ENCODE peak calls at places on chromosome 20, in five cellular contexts. One of them, this sample, is unnamed.

GRCh38 chr20:47682916-47683315 is 102.4 kb downstream of the SULF2 start:
- DNase-seq in NCI-H1417: no peak
- DNase-seq in left cardiac atrium: no peak
- DNase-seq in stimulated activated CD4-positive, alpha-beta T cell treated with anti-CD3 and anti-CD28 coated beads, Interleukin-12 subunit alpha, Interleukin-12 subunit beta, amount 100 ng/mL, for 4 hours: no peak
- DNase-seq in GM20000: no peak
- DNase-seq in this sample: no peak

GRCh38 chr20:61954276-61955021 is 111.2 kb downstream of the TAF4 start:
- DNase-seq in NCI-H1417: peak; percentile 70
- DNase-seq in left cardiac atrium: peak; percentile 17
- DNase-seq in stimulated activated CD4-positive, alpha-beta T cell treated with anti-CD3 and anti-CD28 coated beads, Interleukin-12 subunit alpha, Interleukin-12 subunit beta, amount 100 ng/mL, for 4 hours: no peak
- DNase-seq in GM20000: no peak
- DNase-seq in this sample: no peak

GRCh38 chr20:48668451-48668946 is 159.3 kb downstream of the PREX1 start:
- DNase-seq in NCI-H1417: no peak
- DNase-seq in left cardiac atrium: no peak
- DNase-seq in stimulated activated CD4-positive, alpha-beta T cell treated with anti-CD3 and anti-CD28 coated beads, Interleukin-12 subunit alpha, Interleukin-12 subunit beta, amount 100 ng/mL, for 4 hours: no peak
- DNase-seq in GM20000: no peak
- DNase-seq in this sample: no peak

GRCh38 chr20:469746-470490 is 7.6 kb upstream of the TBC1D20 start:
- DNase-seq in NCI-H1417: no peak
- DNase-seq in left cardiac atrium: no peak
- DNase-seq in stimulated activated CD4-positive, alpha-beta T cell treated with anti-CD3 and anti-CD28 coated beads, Interleukin-12 subunit alpha, Interleukin-12 subunit beta, amount 100 ng/mL, for 4 hours: no peak
- DNase-seq in GM20000: no peak
- DNase-seq in this sample: no peak

GRCh38 chr20:59163641-59164530 is at the start of gene ZNF831:
- DNase-seq in NCI-H1417: no peak
- DNase-seq in left cardiac atrium: no peak
- DNase-seq in stimulated activated CD4-positive, alpha-beta T cell treated with anti-CD3 and anti-CD28 coated beads, Interleukin-12 subunit alpha, Interleukin-12 subunit beta, amount 100 ng/mL, for 4 hours: no peak
- DNase-seq in GM20000: no peak
- DNase-seq in this sample: no peak

GRCh38 chr20:36092424-36093024 is 62.0 kb upstream of the EPB41L1 start:
- DNase-seq in NCI-H1417: peak; percentile 82
- DNase-seq in left cardiac atrium: peak; percentile 51
- DNase-seq in stimulated activated CD4-positive, alpha-beta T cell treated with anti-CD3 and anti-CD28 coated beads, Interleukin-12 subunit alpha, Interleukin-12 subunit beta, amount 100 ng/mL, for 4 hours: peak; percentile 15
- DNase-seq in GM20000: peak; percentile 72
- DNase-seq in this sample: peak; percentile 54

GRCh38 chr20:18314786-18315406 is 26.6 kb downstream of the ZNF133 start:
- DNase-seq in NCI-H1417: no peak
- DNase-seq in left cardiac atrium: no peak
- DNase-seq in stimulated activated CD4-positive, alpha-beta T cell treated with anti-CD3 and anti-CD28 coated beads, Interleukin-12 subunit alpha, Interleukin-12 subunit beta, amount 100 ng/mL, for 4 hours: no peak
- DNase-seq in GM20000: no peak
- DNase-seq in this sample: no peak

GRCh38 chr20:610130-611046 is at the start of gene TCF15:
- DNase-seq in NCI-H1417: no peak
- DNase-seq in left cardiac atrium: peak; percentile 69
- DNase-seq in stimulated activated CD4-positive, alpha-beta T cell treated with anti-CD3 and anti-CD28 coated beads, Interleukin-12 subunit alpha, Interleukin-12 subunit beta, amount 100 ng/mL, for 4 hours: peak; percentile 10
- DNase-seq in GM20000: peak; percentile 85
- DNase-seq in this sample: no peak

GRCh38 chr20:8860011-8860495 is 208.8 kb upstream of the PLCB4 start:
- DNase-seq in NCI-H1417: no peak
- DNase-seq in left cardiac atrium: no peak
- DNase-seq in stimulated activated CD4-positive, alpha-beta T cell treated with anti-CD3 and anti-CD28 coated beads, Interleukin-12 subunit alpha, Interleukin-12 subunit beta, amount 100 ng/mL, for 4 hours: no peak
- DNase-seq in GM20000: no peak
- DNase-seq in this sample: no peak

GRCh38 chr20:46119547-46119946 is 1.4 kb downstream of the CD40 start:
- DNase-seq in NCI-H1417: no peak
- DNase-seq in left cardiac atrium: no peak
- DNase-seq in stimulated activated CD4-positive, alpha-beta T cell treated with anti-CD3 and anti-CD28 coated beads, Interleukin-12 subunit alpha, Interleukin-12 subunit beta, amount 100 ng/mL, for 4 hours: no peak
- DNase-seq in GM20000: no peak
- DNase-seq in this sample: no peak

GRCh38 chr20:20017852-20018245 is 687 bp downstream of the NAA20 start:
- DNase-seq in NCI-H1417: no peak
- DNase-seq in left cardiac atrium: no peak
- DNase-seq in stimulated activated CD4-positive, alpha-beta T cell treated with anti-CD3 and anti-CD28 coated beads, Interleukin-12 subunit alpha, Interleukin-12 subunit beta, amount 100 ng/mL, for 4 hours: no peak
- DNase-seq in GM20000: no peak
- DNase-seq in this sample: no peak

GRCh38 chr20:20363449-20364015 is 4.4 kb upstream of the INSM1 start:
- DNase-seq in NCI-H1417: peak; percentile 86
- DNase-seq in left cardiac atrium: no peak
- DNase-seq in stimulated activated CD4-positive, alpha-beta T cell treated with anti-CD3 and anti-CD28 coated beads, Interleukin-12 subunit alpha, Interleukin-12 subunit beta, amount 100 ng/mL, for 4 hours: no peak
- DNase-seq in GM20000: peak; percentile 43
- DNase-seq in this sample: no peak

GRCh38 chr20:45226287-45226686 is 5.1 kb downstream of the SEMG2 start:
- DNase-seq in NCI-H1417: no peak
- DNase-seq in left cardiac atrium: no peak
- DNase-seq in stimulated activated CD4-positive, alpha-beta T cell treated with anti-CD3 and anti-CD28 coated beads, Interleukin-12 subunit alpha, Interleukin-12 subunit beta, amount 100 ng/mL, for 4 hours: no peak
- DNase-seq in GM20000: no peak
- DNase-seq in this sample: no peak

GRCh38 chr20:4434681-4435080 is 287.0 kb upstream of the PRND start:
- DNase-seq in NCI-H1417: no peak
- DNase-seq in left cardiac atrium: no peak
- DNase-seq in stimulated activated CD4-positive, alpha-beta T cell treated with anti-CD3 and anti-CD28 coated beads, Interleukin-12 subunit alpha, Interleukin-12 subunit beta, amount 100 ng/mL, for 4 hours: no peak
- DNase-seq in GM20000: no peak
- DNase-seq in this sample: no peak

This sample was measured in HuH-7.5.